ENCODE peak calls at places on chromosomes 5 and 9, in ten cellular contexts. T is uterus; M is fibroblast of the aortic adventitia; K is NCI-H2081; O is EH; C is CD4-positive, alpha-beta T cell; B is foreskin fibroblast; P is NCI-H510A treated with DMSO at 0.1 percent for 48 hours; N is BJ; F is ELR. R is an unnamed sample.

GRCh38 chr5:144092510-144092909 is 77.9 kb downstream of the YIPF5 start:
- DNase-seq in T (no peak), M (no peak), K (no peak), O (no peak), C (no peak), B (no peak), P (no peak), N (no peak), F (peak), R (no peak)

GRCh38 chr5:116456036-116456435 is 118.6 kb downstream of the SEMA6A start:
- DNase-seq in T (no peak), M (no peak), K (no peak), O (no peak), C (no peak), B (no peak), P (no peak), N (no peak), F (no peak), R (peak)

GRCh38 chr9:114911167-114911821 is 19.1 kb downstream of the TNFSF8 start:
- DNase-seq in T (no peak), M (peak), K (peak), O (peak), C (no peak), B (peak), P (peak), N (no peak), F (peak), R (peak)

GRCh38 chr5:173495225-173495904 is 121.1 kb downstream of the BOD1 start:
- DNase-seq in T (no peak), M (peak), K (no peak), O (peak), C (no peak), B (peak), P (no peak), N (no peak), F (no peak), R (peak)

GRCh38 chr5:6829150-6829784 is 116.0 kb downstream of the TENT4A start:
- DNase-seq in T (no peak), M (no peak), K (no peak), O (peak), C (no peak), B (no peak), P (no peak), N (no peak), F (no peak), R (peak)

GRCh38 chr5:179607449-179607931 is 16.0 kb downstream of the HNRNPH1 start:
- DNase-seq in T (no peak), M (peak), K (no peak), O (no peak), C (no peak), B (no peak), P (no peak), N (no peak), F (peak), R (peak)

GRCh38 chr9:122107291-122107805 is 14.2 kb upstream of the TTLL11 start:
- DNase-seq in T (peak), M (no peak), K (no peak), O (no peak), C (no peak), B (no peak), P (no peak), N (no peak), F (no peak), R (no peak)

GRCh38 chr9:98823666-98824334 is 16.3 kb downstream of the GALNT12 start:
- DNase-seq in T (no peak), M (no peak), K (no peak), O (no peak), C (no peak), B (no peak), P (no peak), N (no peak), F (peak), R (no peak)

GRCh38 chr9:72882117-72882775 is 70.6 kb downstream of the ALDH1A1 start:
- DNase-seq in T (peak), M (no peak), K (no peak), O (peak), C (no peak), B (peak), P (no peak), N (no peak), F (no peak), R (no peak)

GRCh38 chr9:7653262-7653661 is 146.3 kb downstream of the DMAC1 start:
- DNase-seq in T (no peak), M (no peak), K (peak), O (no peak), C (no peak), B (no peak), P (no peak), N (no peak), F (no peak), R (no peak)

GRCh38 chr5:141182248-141182647 is at the start of gene PCDHB16:
- DNase-seq in T (peak), M (peak), K (peak), O (peak), C (no peak), B (peak), P (no peak), N (no peak), F (peak), R (peak)

GRCh38 chr9:89766981-89767380 is 162.2 kb downstream of the GADD45G start:
- DNase-seq in T (no peak), M (no peak), K (no peak), O (no peak), C (no peak), B (no peak), P (no peak), N (no peak), F (no peak), R (no peak)